ENCODE peak calls at places on chromosome 17, in six cellular contexts. One of them, this sample, is unnamed.

GRCh38 chr17:34413443-34414076 is 50.5 kb upstream of the CCL1 start:
- ATAC-seq in lower lobe of right lung: no peak
- ATAC-seq in IMR-90: no peak
- ATAC-seq in Panc1: no peak
- ATAC-seq in gastrocnemius medialis: no peak
- ATAC-seq in pancreas: no peak
- ATAC-seq in this sample: no peak

GRCh38 chr17:82782657-82783207 is 30.9 kb downstream of the TBCD start:
- ATAC-seq in pancreas: no peak
- ATAC-seq in IMR-90: no peak
- ATAC-seq in lower lobe of right lung: no peak
- ATAC-seq in Panc1: no peak
- ATAC-seq in gastrocnemius medialis: no peak
- ATAC-seq in this sample: no peak

GRCh38 chr17:18261146-18261515 is 669 bp downstream of the MIEF2 start:
- ATAC-seq in pancreas: peak; percentile 66
- ATAC-seq in Panc1: no peak
- ATAC-seq in lower lobe of right lung: peak; percentile 70
- ATAC-seq in IMR-90: peak; percentile 3
- ATAC-seq in gastrocnemius medialis: peak; percentile 64
- ATAC-seq in this sample: peak; percentile 29

GRCh38 chr17:35545150-35545549 is 7.7 kb upstream of the SLFN12L start:
- ATAC-seq in lower lobe of right lung: no peak
- ATAC-seq in Panc1: no peak
- ATAC-seq in gastrocnemius medialis: no peak
- ATAC-seq in pancreas: no peak
- ATAC-seq in IMR-90: no peak
- ATAC-seq in this sample: no peak

GRCh38 chr17:76063880-76064546 is 8.3 kb downstream of the SRP68 start:
- ATAC-seq in gastrocnemius medialis: no peak
- ATAC-seq in lower lobe of right lung: no peak
- ATAC-seq in IMR-90: no peak
- ATAC-seq in pancreas: no peak
- ATAC-seq in Panc1: no peak
- ATAC-seq in this sample: no peak

GRCh38 chr17:47708864-47709541 is 15.0 kb downstream of the TBKBP1 start:
- ATAC-seq in lower lobe of right lung: peak; percentile 59
- ATAC-seq in Panc1: no peak
- ATAC-seq in pancreas: peak; percentile 87
- ATAC-seq in IMR-90: peak; percentile 87
- ATAC-seq in gastrocnemius medialis: no peak
- ATAC-seq in this sample: peak; percentile 79

GRCh38 chr17:75366432-75366831 is 39.0 kb downstream of the GRB2 start:
- ATAC-seq in pancreas: peak; percentile 75
- ATAC-seq in Panc1: no peak
- ATAC-seq in lower lobe of right lung: peak; percentile 43
- ATAC-seq in gastrocnemius medialis: no peak
- ATAC-seq in IMR-90: no peak
- ATAC-seq in this sample: no peak

GRCh38 chr17:77479372-77479781 is 338.6 kb downstream of the SEC14L1 start:
- ATAC-seq in pancreas: no peak
- ATAC-seq in Panc1: no peak
- ATAC-seq in IMR-90: no peak
- ATAC-seq in gastrocnemius medialis: no peak
- ATAC-seq in lower lobe of right lung: no peak
- ATAC-seq in this sample: no peak

GRCh38 chr17:1847191-1847590 is 17.4 kb downstream of the RPA1 start:
- ATAC-seq in Panc1: no peak
- ATAC-seq in gastrocnemius medialis: no peak
- ATAC-seq in pancreas: no peak
- ATAC-seq in IMR-90: no peak
- ATAC-seq in lower lobe of right lung: peak; percentile 78
- ATAC-seq in this sample: no peak

GRCh38 chr17:31857920-31858646 is 961 bp downstream of the COPRS start:
- ATAC-seq in lower lobe of right lung: peak; percentile 37
- ATAC-seq in pancreas: peak; percentile 33
- ATAC-seq in Panc1: no peak
- ATAC-seq in gastrocnemius medialis: peak; percentile 12
- ATAC-seq in IMR-90: peak; percentile 4
- ATAC-seq in this sample: no peak
- H3K27ac ChIP-seq in lower lobe of right lung: peak overlapping the region; percentile 80
- H3K27ac ChIP-seq in pancreas: peak overlapping the region; percentile 83
- H3K27ac ChIP-seq in Panc1: peak overlapping the region; percentile 80
- H3K27ac ChIP-seq in gastrocnemius medialis: peak overlapping the region; percentile 77
- H3K27ac ChIP-seq in IMR-90: peak overlapping the region; percentile 67
- H3K27ac ChIP-seq in this sample: peak overlapping the region; percentile 31

DNA sequence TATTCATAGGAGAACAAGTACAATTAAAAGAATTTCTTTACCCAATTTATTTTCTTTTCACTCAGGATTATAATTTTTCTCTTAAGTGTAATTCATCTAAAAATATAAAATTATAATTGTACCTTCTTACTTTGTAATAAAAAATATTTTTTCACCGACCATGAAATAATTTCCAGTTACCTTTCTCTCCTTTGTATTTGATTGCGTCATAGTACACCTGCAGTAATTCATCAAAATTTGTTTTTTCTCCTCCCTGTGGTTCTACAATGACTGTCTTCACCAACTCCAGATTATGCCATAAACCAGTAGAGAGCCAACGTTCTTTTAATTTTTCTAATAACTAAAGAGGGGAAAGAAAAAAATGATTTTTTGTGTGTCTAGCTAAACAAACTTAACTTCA is 119.1 kb downstream of the BRIP1 start:
- ATAC-seq in lower lobe of right lung: no peak
- ATAC-seq in pancreas: no peak
- ATAC-seq in IMR-90: no peak
- ATAC-seq in Panc1: no peak
- ATAC-seq in gastrocnemius medialis: no peak
- ATAC-seq in this sample: no peak
- H3K27ac ChIP-seq in lower lobe of right lung: no peak overlapping the region
- H3K27ac ChIP-seq in pancreas: no peak overlapping the region
- H3K27ac ChIP-seq in IMR-90: no peak overlapping the region
- H3K27ac ChIP-seq in Panc1: no peak overlapping the region
- H3K27ac ChIP-seq in gastrocnemius medialis: no peak overlapping the region
- H3K27ac ChIP-seq in this sample: no peak overlapping the region

GRCh38 chr17:39325528-39326240 is 75.7 kb downstream of the FBXL20 start:
- ATAC-seq in lower lobe of right lung: peak; percentile 63
- ATAC-seq in Panc1: no peak
- ATAC-seq in IMR-90: no peak
- ATAC-seq in gastrocnemius medialis: no peak
- ATAC-seq in pancreas: no peak
- ATAC-seq in this sample: no peak
- H3K27ac ChIP-seq in lower lobe of right lung: no peak overlapping the region
- H3K27ac ChIP-seq in Panc1: no peak overlapping the region
- H3K27ac ChIP-seq in IMR-90: no peak overlapping the region
- H3K27ac ChIP-seq in gastrocnemius medialis: no peak overlapping the region
- H3K27ac ChIP-seq in pancreas: no peak overlapping the region
- H3K27ac ChIP-seq in this sample: no peak overlapping the region

GRCh38 chr17:40499551-40500189 is 1.8 kb downstream of the TNS4 start:
- ATAC-seq in pancreas: peak; percentile 99
- ATAC-seq in gastrocnemius medialis: peak; percentile 94
- ATAC-seq in lower lobe of right lung: peak; percentile 90
- ATAC-seq in IMR-90: peak; percentile 97
- ATAC-seq in Panc1: peak; percentile 85
- ATAC-seq in this sample: peak; percentile 96
- H3K27ac ChIP-seq in pancreas: no peak overlapping the region
- H3K27ac ChIP-seq in gastrocnemius medialis: peak overlapping the region; percentile 76
- H3K27ac ChIP-seq in lower lobe of right lung: peak overlapping the region; percentile 1
- H3K27ac ChIP-seq in IMR-90: peak overlapping the region; percentile 71
- H3K27ac ChIP-seq in Panc1: no peak overlapping the region
- H3K27ac ChIP-seq in this sample: peak overlapping the region; percentile 76

GRCh38 chr17:49845210-49845782 is 2.6 kb downstream of the TAC4 start:
- ATAC-seq in Panc1: no peak
- ATAC-seq in pancreas: no peak
- ATAC-seq in lower lobe of right lung: no peak
- ATAC-seq in gastrocnemius medialis: peak; percentile 53
- ATAC-seq in IMR-90: peak; percentile 36
- ATAC-seq in this sample: peak; percentile 46
- H3K27ac ChIP-seq in Panc1: no peak overlapping the region
- H3K27ac ChIP-seq in pancreas: no peak overlapping the region
- H3K27ac ChIP-seq in lower lobe of right lung: no peak overlapping the region
- H3K27ac ChIP-seq in gastrocnemius medialis: peak overlapping the region; percentile 8
- H3K27ac ChIP-seq in IMR-90: no peak overlapping the region
- H3K27ac ChIP-seq in this sample: peak overlapping the region; percentile 62